ENCODE peak calls at places on chromosomes 4 and X, in seven cellular contexts. Q, E, P, Y, I, W and K are unnamed samples.

GRCh38 chrX:93932471-93933220 is 258.6 kb downstream of the FAM133A start:
- DNase-seq in Q (no peak), E (peak; percentile 42), P (no peak), Y (no peak), I (no peak), W (no peak), K (no peak)

GRCh38 chr4:136078971-136079370 is 1453.3 kb downstream of the PCDH18 start:
- DNase-seq in Q (no peak), E (peak; percentile 78), P (no peak), Y (no peak), I (peak; percentile 46), W (no peak), K (peak; percentile 76)

GRCh38 chr4:108492816-108493595 is 127.4 kb upstream of the RPL34 start:
- DNase-seq in Q (no peak), E (peak; percentile 19), P (peak; percentile 26), Y (no peak), I (no peak), W (no peak), K (peak; percentile 10)

GRCh38 chr4:73315091-73315490 is 56.5 kb upstream of the ANKRD17 start:
- DNase-seq in Q (no peak), E (peak; percentile 57), P (peak; percentile 51), Y (no peak), I (peak; percentile 83), W (no peak), K (peak; percentile 56)

GRCh38 chrX:3697701-3698279 is 15.7 kb downstream of the PRKX start:
- DNase-seq in Q (no peak), E (peak; percentile 74), P (peak; percentile 23), Y (no peak), I (no peak), W (peak; percentile 87), K (peak; percentile 75)

GRCh38 chr4:165700855-165701254 is 172.2 kb upstream of the TLL1 start:
- DNase-seq in Q (no peak), E (no peak), P (no peak), Y (no peak), I (no peak), W (no peak), K (no peak)

GRCh38 chr4:71518283-71518989 is 179.6 kb downstream of the SLC4A4 start:
- DNase-seq in Q (no peak), E (no peak), P (no peak), Y (no peak), I (no peak), W (no peak), K (no peak)

GRCh38 chrX:70508296-70508911 is 63.8 kb downstream of the DLG3 start:
- DNase-seq in Q (no peak), E (peak; percentile 21), P (peak; percentile 2), Y (no peak), I (no peak), W (no peak), K (no peak)

GRCh38 chr4:11312389-11312788 is 116.3 kb downstream of the HS3ST1 start:
- DNase-seq in Q (no peak), E (peak; percentile 43), P (peak; percentile 95), Y (no peak), I (no peak), W (no peak), K (peak; percentile 94)

GRCh38 chrX:12128017-12128416 is 10.3 kb upstream of the FRMPD4 start:
- DNase-seq in Q (no peak), E (no peak), P (no peak), Y (no peak), I (no peak), W (no peak), K (no peak)

GRCh38 chr4:70511365-70511764 is 7.0 kb upstream of the AMTN start:
- DNase-seq in Q (no peak), E (peak; percentile 16), P (no peak), Y (no peak), I (no peak), W (no peak), K (no peak)

GRCh38 chr4:169314906-169315305 is 44.1 kb upstream of the SH3RF1 start:
- DNase-seq in Q (no peak), E (peak; percentile 70), P (peak; percentile 58), Y (no peak), I (no peak), W (no peak), K (peak; percentile 57)

GRCh38 chr4:72375050-72375736 is 193.8 kb downstream of the ADAMTS3 start:
- DNase-seq in Q (no peak), E (peak; percentile 80), P (peak; percentile 69), Y (no peak), I (no peak), W (no peak), K (peak; percentile 87)

GRCh38 chr4:128228778-128229457 is 58.7 kb downstream of the PGRMC2 start:
- DNase-seq in Q (no peak), E (peak; percentile 24), P (peak; percentile 22), Y (no peak), I (no peak), W (no peak), K (no peak)

GRCh38 chr4:110904435-110905050 is 281.7 kb upstream of the PITX2 start:
- DNase-seq in Q (no peak), E (peak; percentile 41), P (peak; percentile 22), Y (no peak), I (no peak), W (no peak), K (no peak)

GRCh38 chr4:82138376-82138775 is 235.4 kb downstream of the HNRNPD start:
- DNase-seq in Q (no peak), E (no peak), P (no peak), Y (no peak), I (no peak), W (no peak), K (no peak)

GRCh38 chr4:76213415-76214268 is at the start of gene SCARB2:
- DNase-seq in Q (peak; percentile 87), E (peak; percentile 90), P (peak; percentile 78), Y (no peak), I (peak; percentile 49), W (peak; percentile 95), K (peak; percentile 76)

GRCh38 chrX:17007134-17007768 is 60.8 kb downstream of the REPS2 start:
- DNase-seq in Q (no peak), E (peak; percentile 23), P (peak; percentile 32), Y (no peak), I (no peak), W (no peak), K (no peak)

GRCh38 chr4:7019367-7019766 is 23.8 kb upstream of the TADA2B start:
- DNase-seq in Q (no peak), E (no peak), P (no peak), Y (no peak), I (no peak), W (no peak), K (no peak)

GRCh38 chrX:32408389-32408788 is 803.0 kb downstream of the DMD start:
- DNase-seq in Q (peak; percentile 37), E (peak; percentile 15), P (no peak), Y (no peak), I (peak; percentile 0), W (no peak), K (no peak)

GRCh38 chr4:64584981-64585557 is 175.8 kb upstream of the TECRL start:
- DNase-seq in Q (no peak), E (peak; percentile 24), P (peak; percentile 26), Y (no peak), I (peak; percentile 46), W (no peak), K (peak; percentile 32)

GRCh38 chr4:24210332-24210902 is 320.6 kb upstream of the PPARGC1A start:
- DNase-seq in Q (no peak), E (peak; percentile 73), P (peak; percentile 93), Y (peak; percentile 43), I (peak; percentile 72), W (no peak), K (peak; percentile 94)

GRCh38 chr4:124863039-124863545 is 150.6 kb upstream of the ANKRD50 start:
- DNase-seq in Q (no peak), E (peak; percentile 41), P (no peak), Y (no peak), I (peak; percentile 87), W (no peak), K (no peak)

GRCh38 chr4:172850838-172851237 is 317.8 kb upstream of the GALNT7 start:
- DNase-seq in Q (no peak), E (peak; percentile 89), P (peak; percentile 69), Y (no peak), I (no peak), W (no peak), K (peak; percentile 89)

GRCh38 chrX:153908219-153908875 is 3.9 kb downstream of the AVPR2 start:
- DNase-seq in Q (no peak), E (no peak), P (no peak), Y (no peak), I (no peak), W (no peak), K (no peak)